ENCODE peak calls at places on chromosomes 1 and 21, in six cellular contexts. I is left lung; W is uterus; H is stimulated activated CD4-positive, alpha-beta T cell treated with anti-CD3 and anti-CD28 coated beads, Interleukin-1b, Interleukin-23, amount 100 ng/mL, for 4 hours; O is A172; V is activated CD4-positive, alpha-beta T cell treated with anti-CD3 and anti-CD28 coated beads, Interleukin-2, amount 50 U/mL, for 24 hours. G is an unnamed sample.
A peak's percentile ranks its signal among the peaks of the same experiment; 100 is the strongest.

GRCh38 chr1:201495447-201496295 is 11.3 kb downstream of the CSRP1 start:
- DNase-seq in I (no peak), W (peak; percentile 92), H (no peak), O (peak; percentile 75), V (no peak), G (no peak)

GRCh38 chr1:94398356-94398755 is 19.8 kb upstream of the ABCD3 start:
- DNase-seq in I (no peak), W (no peak), H (no peak), O (no peak), V (no peak), G (no peak)

GRCh38 chr1:37393585-37394120 is 80.7 kb upstream of the ZC3H12A start:
- DNase-seq in I (no peak), W (no peak), H (no peak), O (no peak), V (no peak), G (no peak)

GRCh38 chr1:8019229-8019620 is 6.9 kb downstream of the ERRFI1 start:
- DNase-seq in I (no peak), W (no peak), H (no peak), O (no peak), V (no peak), G (no peak)

GRCh38 chr21:44618504-44618903 is 6.6 kb downstream of the KRTAP10-8 start:
- DNase-seq in I (no peak), W (no peak), H (no peak), O (no peak), V (no peak), G (no peak)

GRCh38 chr1:119298687-119299086 is 69.9 kb upstream of the HAO2 start:
- DNase-seq in I (no peak), W (no peak), H (no peak), O (peak; percentile 34), V (no peak), G (no peak)

GRCh38 chr1:55244476-55245109 is 29.4 kb upstream of the USP24 start:
- DNase-seq in I (no peak), W (no peak), H (no peak), O (no peak), V (no peak), G (no peak)

GRCh38 chr1:17579951-17580939 is 40.7 kb downstream of the ARHGEF10L start:
- DNase-seq in I (no peak), W (no peak), H (no peak), O (no peak), V (no peak), G (no peak)

GRCh38 chr1:89896105-89896942 is 75.5 kb downstream of the LRRC8D start:
- DNase-seq in I (no peak), W (no peak), H (no peak), O (no peak), V (no peak), G (no peak)

GRCh38 chr1:79662596-79662995 is 656.1 kb upstream of the ADGRL4 start:
- DNase-seq in I (no peak), W (no peak), H (no peak), O (no peak), V (no peak), G (no peak)

GRCh38 chr1:184810735-184811316 is 56.2 kb upstream of the EDEM3 start:
- DNase-seq in I (no peak), W (peak; percentile 75), H (no peak), O (no peak), V (no peak), G (no peak)

GRCh38 chr1:89907669-89908293 is 86.9 kb downstream of the LRRC8D start:
- DNase-seq in I (no peak), W (no peak), H (no peak), O (peak; percentile 38), V (no peak), G (no peak)